ENCODE peak calls at places on chromosomes 7 and 10, in eight cellular contexts. C, U, Z, D, R, E, H and I are unnamed samples.

GRCh38 chr10:11958956-11959355 is 83.7 kb downstream of the UPF2 start:
- DNase-seq in C (no peak), U (no peak), Z (no peak), D (no peak), R (no peak), E (no peak), H (no peak), I (no peak)

GRCh38 chr10:88661577-88661976 is 2.7 kb upstream of the LIPF start:
- DNase-seq in C (no peak), U (no peak), Z (no peak), D (no peak), R (no peak), E (no peak), H (no peak), I (no peak)

GRCh38 chr10:130458509-130458908 is 322.3 kb downstream of the GLRX3 start:
- DNase-seq in C (no peak), U (no peak), Z (no peak), D (peak; percentile 7), R (no peak), E (no peak), H (no peak), I (no peak)

GRCh38 chr10:133275683-133276092 is 980 bp downstream of the ADAM8 start:
- DNase-seq in C (no peak), U (no peak), Z (no peak), D (no peak), R (no peak), E (no peak), H (no peak), I (no peak)

GRCh38 chr7:75795831-75796285 is 17.7 kb downstream of the CCL24 start:
- DNase-seq in C (peak; percentile 70), U (no peak), Z (no peak), D (peak; percentile 67), R (peak; percentile 33), E (no peak), H (no peak), I (no peak)

GRCh38 chr7:7795736-7796135 is 77.3 kb upstream of the RPA3 start:
- DNase-seq in C (no peak), U (peak; percentile 63), Z (no peak), D (no peak), R (no peak), E (no peak), H (no peak), I (no peak)

GRCh38 chr10:100359030-100359432 is 12.0 kb downstream of the SCD start:
- DNase-seq in C (no peak), U (no peak), Z (no peak), D (no peak), R (no peak), E (peak; percentile 72), H (no peak), I (no peak)

GRCh38 chr10:66678521-66678920 is 247.3 kb upstream of the LRRTM3 start:
- DNase-seq in C (no peak), U (no peak), Z (no peak), D (no peak), R (no peak), E (no peak), H (no peak), I (no peak)

GRCh38 chr7:77326131-77326530 is 90.0 kb downstream of the GSAP start:
- DNase-seq in C (no peak), U (no peak), Z (no peak), D (no peak), R (no peak), E (no peak), H (no peak), I (no peak)

GRCh38 chr7:158572000-158572828 is 15.4 kb downstream of the PTPRN2 start:
- DNase-seq in C (no peak), U (no peak), Z (no peak), D (no peak), R (no peak), E (peak; percentile 72), H (peak; percentile 49), I (no peak)

GRCh38 chr10:23368816-23369640 is 24.4 kb upstream of the C10orf67 start:
- DNase-seq in C (no peak), U (peak; percentile 24), Z (no peak), D (no peak), R (no peak), E (no peak), H (peak; percentile 69), I (no peak)

GRCh38 chr7:90383422-90383821 is 19.8 kb upstream of the CLDN12 start:
- DNase-seq in C (no peak), U (peak; percentile 77), Z (no peak), D (no peak), R (no peak), E (no peak), H (no peak), I (no peak)

GRCh38 chr10:129900825-129901224 is 63.2 kb downstream of the EBF3 start:
- DNase-seq in C (no peak), U (no peak), Z (no peak), D (no peak), R (no peak), E (no peak), H (no peak), I (no peak)

GRCh38 chr7:132053871-132054270 is 497.4 kb upstream of the PODXL start:
- DNase-seq in C (no peak), U (peak; percentile 67), Z (no peak), D (no peak), R (no peak), E (no peak), H (no peak), I (no peak)

GRCh38 chr7:146054909-146055308 is 61.7 kb upstream of the CNTNAP2 start:
- DNase-seq in C (no peak), U (no peak), Z (no peak), D (no peak), R (no peak), E (peak; percentile 47), H (no peak), I (no peak)

GRCh38 chr10:73253226-73253557 is 748 bp upstream of the MRPS16 start:
- DNase-seq in C (no peak), U (no peak), Z (no peak), D (no peak), R (no peak), E (no peak), H (no peak), I (no peak)

GRCh38 chr10:88953662-88954061 is 1.1 kb upstream of the ACTA2 start:
- DNase-seq in C (no peak), U (no peak), Z (no peak), D (no peak), R (no peak), E (no peak), H (no peak), I (no peak)

GRCh38 chr10:20630092-20630643 is 266.9 kb downstream of the NEBL start:
- DNase-seq in C (no peak), U (peak; percentile 3), Z (no peak), D (no peak), R (no peak), E (no peak), H (no peak), I (no peak)

GRCh38 chr7:15720849-15721471 is 34.5 kb upstream of the MEOX2 start:
- DNase-seq in C (no peak), U (peak; percentile 10), Z (no peak), D (no peak), R (peak; percentile 36), E (peak; percentile 68), H (peak; percentile 52), I (no peak)

GRCh38 chr7:149625339-149625946 is 127.8 kb upstream of the ZNF746 start:
- DNase-seq in C (peak; percentile 63), U (peak; percentile 50), Z (peak; percentile 10), D (no peak), R (peak; percentile 59), E (peak; percentile 86), H (peak; percentile 87), I (peak; percentile 71)

GRCh38 chr7:149625947-149626392 is 128.4 kb upstream of the ZNF746 start:
- DNase-seq in C (no peak), U (no peak), Z (no peak), D (no peak), R (no peak), E (no peak), H (peak; percentile 84), I (no peak)

GRCh38 chr7:149622444-149623210 is 125.0 kb upstream of the ZNF746 start:
- DNase-seq in C (no peak), U (no peak), Z (no peak), D (no peak), R (no peak), E (no peak), H (no peak), I (no peak)

GRCh38 chr7:149624006-149624405 is 126.4 kb upstream of the ZNF746 start:
- DNase-seq in C (peak; percentile 48), U (peak; percentile 25), Z (no peak), D (peak; percentile 66), R (peak; percentile 34), E (peak; percentile 66), H (peak; percentile 23), I (peak; percentile 44)

DNA sequence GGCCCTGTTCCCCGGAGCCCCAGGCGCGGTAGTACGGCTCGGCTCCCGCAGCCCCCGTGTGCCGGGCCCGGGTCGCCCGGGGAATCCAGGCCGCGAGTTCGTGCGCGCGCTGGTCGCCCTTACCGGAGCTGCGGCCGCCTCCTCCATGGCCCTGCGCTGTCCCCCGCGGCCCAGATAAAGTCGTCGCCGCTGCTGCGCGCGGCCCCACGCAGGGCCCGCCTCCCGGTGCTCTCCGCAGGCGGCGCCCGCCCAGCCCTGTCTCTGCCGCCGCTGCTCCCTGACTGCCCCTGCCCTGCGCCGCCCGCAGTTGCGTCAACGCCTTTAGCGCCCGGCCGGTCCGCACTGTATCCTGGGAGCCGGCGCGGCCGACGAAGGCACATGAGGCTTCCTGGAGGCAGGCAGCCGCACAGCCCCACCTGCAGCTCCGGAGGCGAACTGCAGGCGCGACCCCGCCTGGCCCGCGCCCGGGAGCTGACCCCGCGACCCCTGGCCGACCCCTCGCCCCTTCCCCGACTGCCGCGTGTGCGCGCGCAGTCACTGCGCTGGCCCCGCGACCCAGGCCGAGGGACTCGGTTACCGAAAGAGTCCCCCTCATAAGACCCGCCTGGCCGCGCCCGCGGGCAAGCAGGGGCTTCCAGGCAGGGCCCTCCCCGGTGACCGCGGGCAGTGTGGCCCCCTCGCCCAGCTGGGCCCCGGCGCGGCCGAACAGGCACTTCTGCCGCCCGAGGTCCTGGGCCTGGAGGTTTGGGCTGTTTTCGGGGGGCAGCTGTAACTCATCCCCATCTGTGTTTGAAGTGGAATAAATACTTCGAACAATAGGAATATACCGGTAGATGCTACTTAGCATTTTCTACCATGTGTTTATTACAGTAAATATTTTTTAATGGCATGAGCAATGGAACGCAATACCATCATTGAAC is 127.1 kb upstream of the ZNF746 start:
- DNase-seq in C (peak; percentile 95), U (peak; percentile 91), Z (peak; percentile 77), D (peak; percentile 96), R (peak; percentile 94), E (peak; percentile 98), H (peak; percentile 96), I (peak; percentile 89)
- H3K27ac ChIP-seq in C (peak overlapping the region; percentile 86), U (peak overlapping the region; percentile 76), Z (peak overlapping the region; percentile 77), D (peak overlapping the region; percentile 90), R (peak overlapping the region; percentile 89), E (no peak overlapping the region), H (peak overlapping the region; percentile 90), I (peak overlapping the region; percentile 67)

GRCh38 chr7:106064836-106065559 is 47.1 kb downstream of the SYPL1 start:
- DNase-seq in C (peak; percentile 82), U (peak; percentile 96), Z (peak; percentile 83), D (peak; percentile 93), R (peak; percentile 62), E (peak; percentile 79), H (peak; percentile 76), I (peak; percentile 85)
- H3K4me3 ChIP-seq in C (no peak overlapping the region), U (peak overlapping the region; percentile 27), Z (peak overlapping the region; percentile 62), D (peak overlapping the region; percentile 24), R (no peak overlapping the region), E (no peak overlapping the region), H (no peak overlapping the region), I (peak overlapping the region; percentile 44)

GRCh38 chr10:124561206-124561605 is 99.6 kb downstream of the LHPP start:
- DNase-seq in C (peak; percentile 20), U (no peak), Z (no peak), D (peak; percentile 37), R (no peak), E (no peak), H (no peak), I (no peak)
- H3K27ac ChIP-seq in C (no peak overlapping the region), U (no peak overlapping the region), Z (peak overlapping the region; percentile 59), D (peak overlapping the region; percentile 7), R (peak overlapping the region; percentile 45), E (no peak overlapping the region), H (no peak overlapping the region), I (peak overlapping the region; percentile 92)

GRCh38 chr7:1121886-1122831 is 34.2 kb downstream of the GPER1 start:
- DNase-seq in C (no peak), U (no peak), Z (no peak), D (peak; percentile 54), R (no peak), E (peak; percentile 47), H (peak; percentile 45), I (no peak)
- H3K4me3 ChIP-seq in C (no peak overlapping the region), U (no peak overlapping the region), Z (no peak overlapping the region), D (no peak overlapping the region), R (no peak overlapping the region), E (no peak overlapping the region), H (no peak overlapping the region), I (no peak overlapping the region)